ENCODE peak calls at places on chromosomes 5 and 9, in four cellular contexts. R is iPS-NIHi11; F is WERI-Rb-1; Z is activated CD4-positive, alpha-beta memory T cell treated with anti-CD3 and anti-CD28 coated beads, Interleukin-2, amount 10 ng/mL, durations not matched to agents 7 days and 5 days. M is an unnamed sample.

GRCh38 chr5:39379683-39380082 is 15.4 kb upstream of the C9 start:
- DNase-seq in Z (no peak), R (no peak), F (no peak), M (no peak)

GRCh38 chr5:132017738-132018625 is 6.5 kb upstream of the ACSL6 start:
- DNase-seq in F (peak), Z (no peak), R (no peak), M (no peak)

GRCh38 chr9:125153712-125154367 is 10.5 kb upstream of the SCAI start:
- DNase-seq in Z (no peak), F (no peak), R (no peak), M (no peak)

GRCh38 chr9:136223871-136224640 is 19.1 kb upstream of the LHX3 start:
- DNase-seq in F (no peak), R (no peak), Z (no peak), M (no peak)

GRCh38 chr9:126833710-126834345 is 26.6 kb upstream of the ZBTB34 start:
- DNase-seq in F (no peak), Z (no peak), R (no peak), M (no peak)

GRCh38 chr5:3740546-3741371 is 145.1 kb downstream of the IRX1 start:
- DNase-seq in R (no peak), F (no peak), Z (no peak), M (no peak)

GRCh38 chr5:74177995-74178394 is 462.5 kb downstream of the ENC1 start:
- DNase-seq in F (no peak), Z (no peak), R (no peak), M (no peak)

GRCh38 chr9:116103976-116104820 is 49.4 kb upstream of the PAPPA start:
- DNase-seq in F (no peak), Z (no peak), R (no peak), M (no peak)

GRCh38 chr9:98888794-98889495 is 54.8 kb upstream of the COL15A1 start:
- DNase-seq in F (no peak), R (no peak), Z (no peak), M (no peak)

GRCh38 chr9:30774326-30774725 is 1610.1 kb upstream of the ACO1 start:
- DNase-seq in Z (no peak), R (peak), F (peak), M (peak)

GRCh38 chr5:7753596-7753995 is 97.3 kb downstream of the CFAP90 start:
- DNase-seq in R (no peak), Z (no peak), F (no peak), M (no peak)

GRCh38 chr9:72251589-72251988 is 102.3 kb downstream of the GDA start:
- DNase-seq in R (no peak), Z (no peak), F (no peak), M (no peak)

M was measured in BE2C.